ENCODE peak calls at places on chromosome 22, in nine cellular contexts. W is IMR-90; I is tibial nerve; K is neuronal stem cell; J is mucosa of descending colon; H is CD4-positive, alpha-beta T cell; L is A549; D is GM23248; Q is BE2C. X is an unnamed sample. For H3K9me3, the result is how much of the 10 kb centered on the place peaks cover.

GRCh38 chr22:38218661-38219331 is 17.0 kb downstream of the MAFF start:
- DNase-seq in I (peak), J (peak), L (peak), K (no peak), H (peak), W (peak), Q (no peak), D (peak), X (peak)

GRCh38 chr22:34975721-34976120 is 90.2 kb upstream of the ISX start:
- DNase-seq in L (no peak), W (no peak), K (no peak), D (no peak), H (no peak), J (peak), I (no peak), Q (no peak), X (no peak)

GRCh38 chr22:43859621-43860020 is 2.7 kb downstream of the SULT4A1 start:
- DNase-seq in D (no peak), W (no peak), I (no peak), J (no peak), H (no peak), L (no peak), Q (no peak), K (no peak), X (no peak)

GRCh38 chr22:30079952-30080533 is at the start of gene HORMAD2:
- DNase-seq in W (no peak), I (no peak), H (no peak), K (peak), J (no peak), L (no peak), Q (peak), D (peak), X (peak)

GRCh38 chr22:38937036-38937435 is 20.4 kb upstream of the APOBEC3A start:
- DNase-seq in L (no peak), D (no peak), J (no peak), H (no peak), W (no peak), I (no peak), K (no peak), Q (no peak), X (no peak)

GRCh38 chr22:30340911-30341685 is 14.4 kb upstream of the TBC1D10A start:
- DNase-seq in W (no peak), D (no peak), L (no peak), Q (no peak), H (no peak), K (no peak), J (no peak), I (peak), X (no peak)

GRCh38 chr22:20450551-20450906 is 12.9 kb upstream of the SCARF2 start:
- DNase-seq in J (no peak), D (no peak), W (no peak), L (no peak), I (no peak), K (no peak), H (no peak), Q (no peak), X (no peak)

GRCh38 chr22:24094966-24095365 is 83.9 kb downstream of the CABIN1 start:
- DNase-seq in Q (no peak), D (no peak), I (no peak), K (no peak), W (no peak), L (no peak), J (no peak), H (no peak), X (peak)

GRCh38 chr22:19549428-19549827 is 25.2 kb upstream of the CLDN5 start:
- DNase-seq in K (no peak), Q (no peak), D (no peak), H (no peak), J (no peak), L (no peak), I (no peak), W (no peak), X (no peak)

GRCh38 chr22:16968218-16968595 is 39.8 kb downstream of the GAB4 start:
- DNase-seq in H (no peak), D (no peak), W (no peak), I (no peak), L (no peak), K (no peak), Q (no peak), J (no peak), X (no peak)

GRCh38 chr22:45640941-45641621 is 30.6 kb upstream of the ATXN10 start:
- DNase-seq in L (no peak), W (no peak), D (no peak), Q (no peak), K (no peak), J (no peak), H (no peak), I (no peak), X (no peak)

GRCh38 chr22:44409211-44409648 is 88.8 kb downstream of the RTL6 start:
- DNase-seq in W (no peak), J (no peak), I (no peak), H (no peak), K (no peak), L (no peak), D (no peak), Q (no peak), X (no peak)

GRCh38 chr22:19806213-19807160 is 45.9 kb downstream of the TBX1 start:
- DNase-seq in K (no peak), Q (peak), J (peak), H (no peak), W (no peak), D (no peak), L (peak), I (peak), X (peak)

GRCh38 chr22:26904483-26904882 is 247.1 kb downstream of the MIAT start:
- DNase-seq in W (no peak), Q (no peak), L (no peak), K (no peak), H (no peak), J (no peak), D (no peak), I (no peak), X (no peak)

GRCh38 chr22:26674211-26675190 is 17.1 kb downstream of the MIAT start:
- DNase-seq in K (no peak), J (no peak), I (no peak), L (no peak), W (no peak), Q (no peak), H (no peak), D (no peak), X (no peak)

GRCh38 chr22:25169278-25170031 is 30.2 kb upstream of the CRYBB3 start:
- DNase-seq in K (no peak), I (no peak), D (no peak), H (no peak), L (no peak), J (no peak), Q (no peak), W (no peak), X (no peak)

GRCh38 chr22:45099961-45100360 is 63.8 kb upstream of the NUP50 start:
- DNase-seq in K (no peak), J (no peak), D (no peak), Q (no peak), L (no peak), I (no peak), W (no peak), H (no peak), X (no peak)

GRCh38 chr22:41021655-41022454 is 70.5 kb upstream of the EP300 start:
- DNase-seq in I (peak), Q (peak), H (peak), J (peak), L (peak), W (peak), D (peak), K (peak), X (peak)

DNA sequence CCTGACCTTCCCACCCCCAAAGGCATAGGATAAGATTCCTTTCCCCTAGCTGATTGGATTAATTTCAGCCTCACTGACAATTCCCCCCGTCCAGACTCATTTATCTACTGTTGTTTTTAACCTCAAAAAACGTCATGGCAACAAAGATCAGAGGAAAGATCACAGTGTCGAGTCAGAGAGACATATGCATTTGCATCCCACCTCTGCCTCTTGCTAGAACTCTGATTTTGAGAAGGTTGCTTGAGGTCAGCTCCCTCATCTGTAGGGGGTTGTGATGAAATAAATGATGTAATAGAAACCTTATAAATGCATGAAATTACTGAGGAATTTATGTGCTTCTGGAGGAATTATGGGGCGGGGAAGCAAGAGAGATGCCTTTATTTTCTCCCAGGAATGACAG is 53.3 kb upstream of the SYN3 start:
- DNase-seq in Q (no peak), J (no peak), H (no peak), D (peak), I (no peak), W (no peak), K (no peak), L (no peak), X (no peak)
- H3K9me3 ChIP-seq in Q (under half), J (under half), H (under half), D (under half), I (under half), W (under half), K (under half), L (under half), X (under half)

DNA sequence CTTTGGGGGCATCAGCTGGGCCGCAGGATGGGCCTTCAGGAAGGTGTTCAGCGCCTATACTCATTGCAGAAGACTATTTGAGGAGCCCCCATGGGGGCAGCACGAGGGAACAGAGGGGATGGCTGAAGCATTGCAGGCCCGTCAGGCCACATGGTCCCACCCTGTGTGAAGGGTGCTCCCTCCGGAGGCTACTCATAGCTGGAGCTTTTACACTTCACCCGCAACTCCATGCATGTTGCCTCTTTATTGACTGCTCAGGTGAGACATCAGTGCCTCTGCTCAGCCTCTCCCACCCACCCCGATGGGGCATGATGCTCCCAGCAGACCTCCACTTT is 1500.9 kb downstream of the TBC1D22A start:
- DNase-seq in J (no peak), D (no peak), Q (no peak), K (no peak), H (no peak), W (no peak), I (no peak), L (no peak), X (no peak)
- H3K9me3 ChIP-seq in J (under half), D (under half), Q (under half), K (under half), H (under half), W (half or more), I (under half), L (under half), X (under half)

DNA sequence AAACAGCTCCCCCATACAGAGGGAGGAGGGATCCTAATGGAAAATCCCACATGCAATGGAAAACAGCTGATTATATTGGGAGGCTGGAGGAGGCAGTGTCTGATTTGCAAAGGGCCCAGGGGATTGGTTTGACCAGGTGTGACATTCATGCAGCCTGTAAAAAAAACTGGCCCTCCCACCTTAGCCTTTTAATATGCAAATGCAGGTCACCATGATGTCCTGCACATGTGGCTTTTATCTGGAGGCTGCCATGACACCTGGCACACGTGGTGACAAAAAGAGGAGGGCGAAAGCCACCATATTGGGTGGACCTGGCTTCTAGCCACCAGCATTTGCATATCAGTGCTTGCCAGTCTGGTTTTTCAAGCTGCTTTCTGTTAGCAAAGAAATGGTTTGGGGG is 48.5 kb downstream of the ZNF280B start:
- DNase-seq in K (no peak), J (no peak), Q (no peak), I (no peak), H (no peak), L (no peak), D (no peak), W (no peak), X (no peak)
- H3K9me3 ChIP-seq in K (under half), J (under half), Q (under half), I (under half), H (under half), L (under half), D (under half), W (under half), X (under half)

GRCh38 chr22:31540966-31541365 is 44.6 kb downstream of the SFI1 start:
- DNase-seq in K (no peak), I (no peak), L (no peak), W (no peak), D (no peak), H (no peak), Q (no peak), J (no peak), X (no peak)

GRCh38 chr22:31538815-31539214 is 42.5 kb downstream of the SFI1 start:
- DNase-seq in Q (no peak), I (no peak), L (no peak), K (no peak), W (no peak), D (no peak), H (no peak), J (no peak), X (no peak)

GRCh38 chr22:31544481-31545480 is 48.4 kb downstream of the SFI1 start:
- DNase-seq in L (no peak), W (peak), K (no peak), Q (no peak), D (no peak), I (no peak), H (no peak), J (no peak), X (no peak)
- H3K9me3 ChIP-seq in L (under half), W (under half), K (under half), Q (under half), D (under half), I (under half), H (under half), J (under half), X (under half)

DNA sequence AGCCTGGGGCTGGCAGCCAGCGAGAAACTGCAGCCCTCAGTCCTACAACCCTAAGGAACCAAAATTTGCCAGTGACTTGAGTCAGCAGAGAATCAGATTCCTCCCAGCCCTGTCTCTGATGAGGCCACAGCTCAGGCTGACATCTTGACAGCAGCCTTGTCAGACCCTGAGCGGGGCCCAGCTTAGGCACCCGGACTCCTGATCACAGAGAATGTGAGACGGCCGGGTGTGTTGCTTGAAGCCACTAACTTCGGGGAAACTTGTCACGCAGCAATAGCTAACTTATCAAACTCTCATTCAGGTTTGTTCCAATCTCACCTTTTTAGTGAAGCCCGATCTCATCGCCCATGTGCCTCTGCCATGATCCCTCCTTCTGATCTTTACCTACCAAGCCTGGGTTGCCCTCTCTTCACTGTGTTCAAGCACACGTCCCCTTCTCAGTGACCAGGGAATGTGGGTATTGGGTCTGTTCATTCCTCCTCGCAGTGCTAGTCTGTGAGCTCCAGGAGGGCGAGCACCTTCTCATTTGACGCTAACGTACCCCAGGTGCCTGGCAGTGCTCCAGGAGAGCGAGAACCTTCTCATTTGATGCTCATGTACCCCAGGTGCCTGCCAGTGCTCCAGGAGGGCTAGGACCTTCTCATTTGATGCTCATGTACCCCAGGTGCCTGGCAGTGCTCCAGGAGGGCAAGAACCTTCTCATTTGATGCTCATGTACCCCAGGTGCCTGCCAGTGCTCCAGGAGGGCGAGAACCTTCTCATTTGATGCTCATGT is 280.7 kb downstream of the BRD1 start:
- DNase-seq in Q (no peak), L (no peak), W (no peak), H (no peak), K (no peak), I (no peak), J (no peak), D (no peak), X (peak)
- H3K9me3 ChIP-seq in Q (under half), L (under half), W (half or more), H (under half), K (under half), I (under half), J (under half), D (under half), X (under half)

GRCh38 chr22:47202819-47203553 is 440.5 kb downstream of the TBC1D22A start:
- DNase-seq in D (no peak), W (no peak), I (no peak), J (no peak), Q (no peak), H (no peak), L (no peak), K (no peak), X (no peak)
- H3K9me3 ChIP-seq in D (under half), W (under half), I (under half), J (under half), Q (under half), H (under half), L (under half), K (under half), X (under half)

DNA sequence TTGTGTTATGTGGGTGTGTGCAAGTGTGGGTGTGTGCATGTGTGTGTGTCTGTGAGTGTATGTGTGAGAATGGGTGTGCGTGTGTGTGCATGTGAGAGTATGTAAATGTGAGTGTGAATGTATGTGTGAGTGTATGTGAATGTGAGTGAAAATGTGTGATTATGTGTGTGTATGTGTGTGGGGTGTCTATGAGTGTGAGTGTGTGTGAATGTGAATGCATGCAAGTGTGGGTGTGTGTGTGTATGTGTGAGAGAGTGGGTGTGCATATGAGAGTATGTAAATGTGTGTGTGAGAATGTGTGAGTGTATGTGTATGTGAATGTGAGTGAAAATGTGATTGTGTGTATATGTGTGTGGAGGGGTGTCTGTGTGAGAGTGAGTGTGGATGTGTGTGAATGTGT is 1292.7 kb downstream of the TBC1D22A start:
- DNase-seq in K (no peak), Q (no peak), L (no peak), J (no peak), D (no peak), W (no peak), H (no peak), I (no peak), X (no peak)
- H3K9me3 ChIP-seq in K (under half), Q (under half), L (under half), J (under half), D (under half), W (half or more), H (under half), I (under half), X (under half)

DNA sequence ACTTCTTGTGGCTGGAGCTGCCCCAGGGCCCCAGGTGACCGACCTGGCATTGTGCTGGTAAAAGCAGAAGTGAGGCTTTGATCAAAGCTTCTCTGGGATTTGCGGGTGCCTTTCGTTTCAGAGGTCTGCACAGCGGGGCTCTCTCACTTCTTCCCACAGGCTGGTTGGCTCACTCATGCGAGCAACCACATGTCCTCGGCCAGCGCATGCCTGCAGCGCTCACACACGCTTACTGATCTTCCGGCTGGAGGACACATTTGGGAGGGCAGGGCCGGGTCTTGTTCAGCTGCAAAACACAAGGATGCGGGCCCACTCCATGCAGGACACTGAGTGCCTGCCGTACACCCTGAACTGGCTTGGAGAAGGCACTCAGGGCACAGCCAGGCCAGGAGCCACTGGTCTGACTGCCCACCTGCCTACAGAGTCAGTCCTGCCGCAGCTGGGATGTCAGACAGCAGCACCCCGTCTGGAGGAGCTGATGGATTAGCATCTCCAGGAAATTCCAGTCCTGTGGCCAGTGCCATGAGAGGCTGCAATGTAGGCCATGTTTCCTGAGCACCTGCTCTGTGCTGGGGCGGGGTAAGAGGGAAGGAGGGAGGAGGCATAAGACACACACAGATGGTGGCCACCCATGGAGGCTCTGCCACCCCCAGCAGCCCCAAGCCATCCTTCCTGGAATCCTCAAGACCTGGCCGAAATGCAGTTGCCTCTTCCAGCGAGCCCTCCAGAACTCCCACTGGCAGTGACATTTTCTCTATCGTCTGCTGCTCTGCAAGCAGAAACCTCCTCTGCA is 1383.2 kb downstream of the BRD1 start:
- DNase-seq in H (no peak), W (no peak), L (no peak), K (no peak), J (peak), Q (no peak), I (no peak), D (no peak), X (no peak)
- H3K9me3 ChIP-seq in H (under half), W (half or more), L (under half), K (under half), J (under half), Q (under half), I (under half), D (under half), X (under half)

GRCh38 chr22:48666620-48667019 is 1161.1 kb downstream of the BRD1 start:
- DNase-seq in K (no peak), W (no peak), L (no peak), Q (no peak), H (no peak), I (no peak), D (no peak), J (no peak), X (no peak)
- H3K9me3 ChIP-seq in K (under half), W (under half), L (under half), Q (under half), H (under half), I (under half), D (under half), J (under half), X (under half)

X was measured in suprapubic skin.